ENCODE peak calls at places on chromosomes 16 and 17, in six cellular contexts. One of them, this sample, is unnamed.

GRCh38 chr17:40399185-40399584 is 18.5 kb downstream of the TOP2A start:
- DNase-seq in psoas muscle: no peak
- DNase-seq in tibial nerve: no peak
- DNase-seq in heart right ventricle: no peak
- DNase-seq in CD4-positive, alpha-beta memory T cell: peak; percentile 61
- DNase-seq in CD8-positive, alpha-beta T cell: no peak
- DNase-seq in this sample: peak; percentile 47

GRCh38 chr17:7346761-7347614 is 5.0 kb upstream of the KCTD11 start:
- DNase-seq in psoas muscle: no peak
- DNase-seq in tibial nerve: no peak
- DNase-seq in heart right ventricle: no peak
- DNase-seq in CD4-positive, alpha-beta memory T cell: no peak
- DNase-seq in CD8-positive, alpha-beta T cell: no peak
- DNase-seq in this sample: peak; percentile 57

GRCh38 chr16:81319221-81319912 is 4.6 kb downstream of the GAN start:
- DNase-seq in psoas muscle: no peak
- DNase-seq in tibial nerve: no peak
- DNase-seq in heart right ventricle: no peak
- DNase-seq in CD4-positive, alpha-beta memory T cell: no peak
- DNase-seq in CD8-positive, alpha-beta T cell: no peak
- DNase-seq in this sample: no peak

GRCh38 chr16:3071655-3072054 is 6.2 kb downstream of the IL32 start:
- DNase-seq in psoas muscle: no peak
- DNase-seq in tibial nerve: no peak
- DNase-seq in heart right ventricle: no peak
- DNase-seq in CD4-positive, alpha-beta memory T cell: no peak
- DNase-seq in CD8-positive, alpha-beta T cell: no peak
- DNase-seq in this sample: no peak

GRCh38 chr17:27289856-27290255 is 4.1 kb upstream of the WSB1 start:
- DNase-seq in psoas muscle: no peak
- DNase-seq in tibial nerve: no peak
- DNase-seq in heart right ventricle: no peak
- DNase-seq in CD4-positive, alpha-beta memory T cell: no peak
- DNase-seq in CD8-positive, alpha-beta T cell: no peak
- DNase-seq in this sample: no peak

GRCh38 chr17:43531955-43532354 is 14.2 kb downstream of the ETV4 start:
- DNase-seq in psoas muscle: no peak
- DNase-seq in tibial nerve: no peak
- DNase-seq in heart right ventricle: no peak
- DNase-seq in CD4-positive, alpha-beta memory T cell: no peak
- DNase-seq in CD8-positive, alpha-beta T cell: no peak
- DNase-seq in this sample: no peak

GRCh38 chr16:19700319-19700781 is 17.7 kb downstream of the KNOP1 start:
- DNase-seq in psoas muscle: no peak
- DNase-seq in tibial nerve: no peak
- DNase-seq in heart right ventricle: no peak
- DNase-seq in CD4-positive, alpha-beta memory T cell: no peak
- DNase-seq in CD8-positive, alpha-beta T cell: no peak
- DNase-seq in this sample: no peak

GRCh38 chr17:69606142-69606800 is 191.8 kb downstream of the MAP2K6 start:
- DNase-seq in psoas muscle: no peak
- DNase-seq in tibial nerve: no peak
- DNase-seq in heart right ventricle: no peak
- DNase-seq in CD4-positive, alpha-beta memory T cell: no peak
- DNase-seq in CD8-positive, alpha-beta T cell: no peak
- DNase-seq in this sample: no peak

GRCh38 chr17:16282522-16282921 is 65.5 kb downstream of the PIGL start:
- DNase-seq in psoas muscle: no peak
- DNase-seq in tibial nerve: no peak
- DNase-seq in heart right ventricle: no peak
- DNase-seq in CD4-positive, alpha-beta memory T cell: no peak
- DNase-seq in CD8-positive, alpha-beta T cell: no peak
- DNase-seq in this sample: no peak

GRCh38 chr16:54288592-54289241 is 2.1 kb upstream of the IRX3 start:
- DNase-seq in psoas muscle: no peak
- DNase-seq in tibial nerve: no peak
- DNase-seq in heart right ventricle: no peak
- DNase-seq in CD4-positive, alpha-beta memory T cell: no peak
- DNase-seq in CD8-positive, alpha-beta T cell: no peak
- DNase-seq in this sample: peak; percentile 56

GRCh38 chr16:54287758-54288591 is 1.4 kb upstream of the IRX3 start:
- DNase-seq in psoas muscle: no peak
- DNase-seq in tibial nerve: no peak
- DNase-seq in heart right ventricle: peak; percentile 18
- DNase-seq in CD4-positive, alpha-beta memory T cell: no peak
- DNase-seq in CD8-positive, alpha-beta T cell: no peak
- DNase-seq in this sample: peak; percentile 71

GRCh38 chr16:54286330-54287017 is at the start of gene IRX3:
- DNase-seq in psoas muscle: peak; percentile 69
- DNase-seq in tibial nerve: no peak
- DNase-seq in heart right ventricle: peak; percentile 92
- DNase-seq in CD4-positive, alpha-beta memory T cell: no peak
- DNase-seq in CD8-positive, alpha-beta T cell: no peak
- DNase-seq in this sample: peak; percentile 96

GRCh38 chr16:54286067-54286329 is 589 bp downstream of the IRX3 start:
- DNase-seq in psoas muscle: no peak
- DNase-seq in tibial nerve: no peak
- DNase-seq in heart right ventricle: no peak
- DNase-seq in CD4-positive, alpha-beta memory T cell: no peak
- DNase-seq in CD8-positive, alpha-beta T cell: no peak
- DNase-seq in this sample: no peak

GRCh38 chr16:54287018-54287757 is 601 bp upstream of the IRX3 start:
- DNase-seq in psoas muscle: no peak
- DNase-seq in tibial nerve: no peak
- DNase-seq in heart right ventricle: no peak
- DNase-seq in CD4-positive, alpha-beta memory T cell: no peak
- DNase-seq in CD8-positive, alpha-beta T cell: no peak
- DNase-seq in this sample: peak; percentile 79
- H3K27me3 ChIP-seq in psoas muscle: peaks cover 57% of the 10 kb centered on the region
- H3K27me3 ChIP-seq in tibial nerve: peaks cover 3% of the 10 kb centered on the region
- H3K27me3 ChIP-seq in heart right ventricle: peaks cover 67% of the 10 kb centered on the region
- H3K27me3 ChIP-seq in CD4-positive, alpha-beta memory T cell: no peaks in the 10 kb centered on the region
- H3K27me3 ChIP-seq in CD8-positive, alpha-beta T cell: peaks cover 6% of the 10 kb centered on the region
- H3K27me3 ChIP-seq in this sample: peaks cover 87% of the 10 kb centered on the region

GRCh38 chr16:10867199-10867598 is 9.8 kb upstream of the CIITA start:
- DNase-seq in psoas muscle: no peak
- DNase-seq in tibial nerve: no peak
- DNase-seq in heart right ventricle: no peak
- DNase-seq in CD4-positive, alpha-beta memory T cell: no peak
- DNase-seq in CD8-positive, alpha-beta T cell: no peak
- DNase-seq in this sample: no peak
- H3K4me3 ChIP-seq in psoas muscle: no peak overlapping the region
- H3K4me3 ChIP-seq in tibial nerve: no peak overlapping the region
- H3K4me3 ChIP-seq in heart right ventricle: no peak overlapping the region
- H3K4me3 ChIP-seq in CD4-positive, alpha-beta memory T cell: no peak overlapping the region
- H3K4me3 ChIP-seq in CD8-positive, alpha-beta T cell: no peak overlapping the region
- H3K4me3 ChIP-seq in this sample: no peak overlapping the region

GRCh38 chr16:7532534-7532933 is 199.9 kb downstream of the RBFOX1 start:
- DNase-seq in psoas muscle: no peak
- DNase-seq in tibial nerve: no peak
- DNase-seq in heart right ventricle: no peak
- DNase-seq in CD4-positive, alpha-beta memory T cell: no peak
- DNase-seq in CD8-positive, alpha-beta T cell: no peak
- DNase-seq in this sample: no peak
- H3K36me3 ChIP-seq in psoas muscle: no peaks in the 10 kb centered on the region
- H3K36me3 ChIP-seq in tibial nerve: no peaks in the 10 kb centered on the region
- H3K36me3 ChIP-seq in heart right ventricle: no peaks in the 10 kb centered on the region
- H3K36me3 ChIP-seq in CD4-positive, alpha-beta memory T cell: no peaks in the 10 kb centered on the region
- H3K36me3 ChIP-seq in CD8-positive, alpha-beta T cell: no peaks in the 10 kb centered on the region
- H3K36me3 ChIP-seq in this sample: no peaks in the 10 kb centered on the region

GRCh38 chr17:337022-337420 is 15.6 kb downstream of the RPH3AL start:
- DNase-seq in psoas muscle: no peak
- DNase-seq in tibial nerve: no peak
- DNase-seq in heart right ventricle: no peak
- DNase-seq in CD4-positive, alpha-beta memory T cell: no peak
- DNase-seq in CD8-positive, alpha-beta T cell: no peak
- DNase-seq in this sample: no peak

GRCh38 chr17:336110-337021 is 16.2 kb downstream of the RPH3AL start:
- DNase-seq in psoas muscle: peak; percentile 76
- DNase-seq in tibial nerve: peak; percentile 51
- DNase-seq in heart right ventricle: peak; percentile 62
- DNase-seq in CD4-positive, alpha-beta memory T cell: peak; percentile 33
- DNase-seq in CD8-positive, alpha-beta T cell: peak; percentile 48
- DNase-seq in this sample: peak; percentile 80

GRCh38 chr17:335691-336090 is 16.9 kb downstream of the RPH3AL start:
- DNase-seq in psoas muscle: no peak
- DNase-seq in tibial nerve: no peak
- DNase-seq in heart right ventricle: no peak
- DNase-seq in CD4-positive, alpha-beta memory T cell: no peak
- DNase-seq in CD8-positive, alpha-beta T cell: no peak
- DNase-seq in this sample: peak; percentile 89

GRCh38 chr17:333626-334396 is 18.8 kb downstream of the RPH3AL start:
- DNase-seq in psoas muscle: peak; percentile 88
- DNase-seq in tibial nerve: peak; percentile 63
- DNase-seq in heart right ventricle: peak; percentile 82
- DNase-seq in CD4-positive, alpha-beta memory T cell: no peak
- DNase-seq in CD8-positive, alpha-beta T cell: peak; percentile 36
- DNase-seq in this sample: peak; percentile 95

GRCh38 chr17:334974-335481 is 17.6 kb downstream of the RPH3AL start:
- DNase-seq in psoas muscle: no peak
- DNase-seq in tibial nerve: no peak
- DNase-seq in heart right ventricle: no peak
- DNase-seq in CD4-positive, alpha-beta memory T cell: no peak
- DNase-seq in CD8-positive, alpha-beta T cell: no peak
- DNase-seq in this sample: peak; percentile 64
- H3K27me3 ChIP-seq in psoas muscle: no peaks in the 10 kb centered on the region
- H3K27me3 ChIP-seq in tibial nerve: no peaks in the 10 kb centered on the region
- H3K27me3 ChIP-seq in heart right ventricle: no peaks in the 10 kb centered on the region
- H3K27me3 ChIP-seq in CD4-positive, alpha-beta memory T cell: no peaks in the 10 kb centered on the region
- H3K27me3 ChIP-seq in CD8-positive, alpha-beta T cell: no peaks in the 10 kb centered on the region
- H3K27me3 ChIP-seq in this sample: peaks cover 5% of the 10 kb centered on the region

DNA sequence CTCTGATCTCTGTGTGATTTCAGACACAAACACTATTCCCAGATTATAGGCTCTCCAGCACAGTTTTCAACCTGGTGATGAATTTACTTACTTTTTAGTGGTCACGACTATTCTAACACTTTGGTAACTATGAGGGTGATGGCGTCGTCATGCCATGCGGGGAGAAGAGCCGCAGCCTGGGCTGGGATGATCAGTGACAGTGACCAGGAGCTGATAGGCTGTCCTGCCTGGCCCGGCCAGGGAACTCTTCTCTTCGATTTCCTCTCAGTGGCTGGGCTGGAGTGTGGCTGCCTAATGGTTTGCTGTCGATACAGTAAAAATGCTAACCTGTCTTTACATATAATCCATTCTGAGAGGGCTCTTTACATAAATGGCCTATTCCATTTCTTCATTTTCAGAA is 113.1 kb downstream of the IRX3 start:
- DNase-seq in psoas muscle: no peak
- DNase-seq in tibial nerve: no peak
- DNase-seq in heart right ventricle: no peak
- DNase-seq in CD4-positive, alpha-beta memory T cell: no peak
- DNase-seq in CD8-positive, alpha-beta T cell: no peak
- DNase-seq in this sample: no peak
- H3K4me3 ChIP-seq in psoas muscle: no peak overlapping the region
- H3K4me3 ChIP-seq in tibial nerve: no peak overlapping the region
- H3K4me3 ChIP-seq in heart right ventricle: no peak overlapping the region
- H3K4me3 ChIP-seq in CD4-positive, alpha-beta memory T cell: no peak overlapping the region
- H3K4me3 ChIP-seq in CD8-positive, alpha-beta T cell: no peak overlapping the region
- H3K4me3 ChIP-seq in this sample: no peak overlapping the region

GRCh38 chr16:84086996-84087395 is 29.7 kb downstream of the MBTPS1 start:
- DNase-seq in psoas muscle: no peak
- DNase-seq in tibial nerve: no peak
- DNase-seq in heart right ventricle: no peak
- DNase-seq in CD4-positive, alpha-beta memory T cell: no peak
- DNase-seq in CD8-positive, alpha-beta T cell: no peak
- DNase-seq in this sample: no peak
- H3K36me3 ChIP-seq in psoas muscle: peaks cover 98% of the 10 kb centered on the region
- H3K36me3 ChIP-seq in tibial nerve: peaks cover 7% of the 10 kb centered on the region
- H3K36me3 ChIP-seq in heart right ventricle: peaks cover 64% of the 10 kb centered on the region
- H3K36me3 ChIP-seq in CD4-positive, alpha-beta memory T cell: peaks cover 70% of the 10 kb centered on the region
- H3K36me3 ChIP-seq in CD8-positive, alpha-beta T cell: peaks cover 37% of the 10 kb centered on the region
- H3K36me3 ChIP-seq in this sample: peaks cover 23% of the 10 kb centered on the region

GRCh38 chr17:61631800-61632199 is 40.8 kb upstream of the NACA2 start:
- DNase-seq in psoas muscle: no peak
- DNase-seq in tibial nerve: no peak
- DNase-seq in heart right ventricle: no peak
- DNase-seq in CD4-positive, alpha-beta memory T cell: no peak
- DNase-seq in CD8-positive, alpha-beta T cell: no peak
- DNase-seq in this sample: no peak
- H3K27me3 ChIP-seq in psoas muscle: no peaks in the 10 kb centered on the region
- H3K27me3 ChIP-seq in tibial nerve: no peaks in the 10 kb centered on the region
- H3K27me3 ChIP-seq in heart right ventricle: peaks cover 12% of the 10 kb centered on the region
- H3K27me3 ChIP-seq in CD4-positive, alpha-beta memory T cell: no peaks in the 10 kb centered on the region
- H3K27me3 ChIP-seq in CD8-positive, alpha-beta T cell: peaks cover 3% of the 10 kb centered on the region
- H3K27me3 ChIP-seq in this sample: no peaks in the 10 kb centered on the region

GRCh38 chr16:71425746-71426068 is 16.1 kb downstream of the TLE7 start:
- DNase-seq in psoas muscle: no peak
- DNase-seq in tibial nerve: no peak
- DNase-seq in heart right ventricle: no peak
- DNase-seq in CD4-positive, alpha-beta memory T cell: no peak
- DNase-seq in CD8-positive, alpha-beta T cell: no peak
- DNase-seq in this sample: no peak
- H3K4me3 ChIP-seq in psoas muscle: no peak overlapping the region
- H3K4me3 ChIP-seq in tibial nerve: no peak overlapping the region
- H3K4me3 ChIP-seq in heart right ventricle: no peak overlapping the region
- H3K4me3 ChIP-seq in CD4-positive, alpha-beta memory T cell: no peak overlapping the region
- H3K4me3 ChIP-seq in CD8-positive, alpha-beta T cell: no peak overlapping the region
- H3K4me3 ChIP-seq in this sample: peak overlapping the region; percentile 74

GRCh38 chr16:1760911-1761310 is 10.4 kb downstream of the NME3 start:
- DNase-seq in psoas muscle: no peak
- DNase-seq in tibial nerve: no peak
- DNase-seq in heart right ventricle: no peak
- DNase-seq in CD4-positive, alpha-beta memory T cell: no peak
- DNase-seq in CD8-positive, alpha-beta T cell: no peak
- DNase-seq in this sample: no peak
- H3K36me3 ChIP-seq in psoas muscle: peaks cover 73% of the 10 kb centered on the region
- H3K36me3 ChIP-seq in tibial nerve: peaks cover 2% of the 10 kb centered on the region
- H3K36me3 ChIP-seq in heart right ventricle: peaks cover 30% of the 10 kb centered on the region
- H3K36me3 ChIP-seq in CD4-positive, alpha-beta memory T cell: peaks cover 24% of the 10 kb centered on the region
- H3K36me3 ChIP-seq in CD8-positive, alpha-beta T cell: peaks cover 22% of the 10 kb centered on the region
- H3K36me3 ChIP-seq in this sample: peaks cover 2% of the 10 kb centered on the region